ENCODE peak calls at places on chromosomes 4 and X, in seven cellular contexts. O, F, X, A, I, Q and T are unnamed samples.
A peak's percentile ranks its signal among the peaks of the same experiment; 100 is the strongest.

GRCh38 chr4:111957131-111957530 is 188.1 kb upstream of the FAM241A start:
- DNase-seq in Q (no peak), I (no peak), X (no peak), F (no peak), A (no peak), O (no peak), T (no peak)

GRCh38 chr4:187504974-187505797 is 490.4 kb upstream of the ZFP42 start:
- DNase-seq in I (no peak), A (no peak), X (no peak), F (no peak), O (no peak), Q (no peak), T (peak; percentile 13)

GRCh38 chr4:10312568-10312967 is 144.7 kb downstream of the ZNF518B start:
- DNase-seq in O (no peak), F (no peak), A (no peak), I (no peak), X (no peak), Q (no peak), T (no peak)

GRCh38 chr4:22434895-22435294 is 81.0 kb downstream of the ADGRA3 start:
- DNase-seq in F (no peak), Q (peak; percentile 31), A (peak; percentile 22), I (no peak), O (no peak), X (no peak), T (no peak)

GRCh38 chrX:98548550-98548949 is 1664.8 kb downstream of the RPA4 start:
- DNase-seq in I (no peak), X (no peak), Q (no peak), O (no peak), A (no peak), F (no peak), T (no peak)

GRCh38 chr4:120018786-120019185 is 47.9 kb downstream of the MAD2L1 start:
- DNase-seq in X (no peak), A (no peak), F (no peak), I (no peak), Q (no peak), O (no peak), T (no peak)

GRCh38 chrX:40108084-40108958 is 10.6 kb upstream of the BCOR start:
- DNase-seq in X (no peak), F (peak; percentile 41), Q (peak; percentile 66), O (no peak), A (peak; percentile 34), I (no peak), T (peak; percentile 71)

GRCh38 chrX:101999644-102000539 is 68.1 kb upstream of the ZMAT1 start:
- DNase-seq in O (no peak), I (no peak), F (no peak), Q (no peak), A (no peak), X (no peak), T (no peak)

GRCh38 chr4:156169011-156169410 is 215.3 kb upstream of the CTSO start:
- DNase-seq in O (no peak), A (no peak), F (peak; percentile 7), X (no peak), Q (peak; percentile 39), I (no peak), T (no peak)

GRCh38 chrX:140764401-140764919 is 54.9 kb downstream of the LINC00632 start:
- DNase-seq in A (peak; percentile 54), F (no peak), O (no peak), I (no peak), Q (no peak), X (no peak), T (peak; percentile 62)

GRCh38 chr4:27057053-27057452 is 196.4 kb downstream of the STIM2 start:
- DNase-seq in F (no peak), Q (no peak), I (no peak), O (no peak), A (no peak), X (no peak), T (no peak)

GRCh38 chr4:26032142-26032541 is 118.1 kb downstream of the SMIM20 start:
- DNase-seq in X (no peak), A (no peak), I (no peak), O (no peak), Q (no peak), F (no peak), T (no peak)